ENCODE peak calls at places on chromosomes 6 and 20, in four cellular contexts. B is transverse colon, Q is stomach, T is K562. M is an unnamed sample.

GRCh38 chr6:5155901-5156300 is 70.8 kb downstream of the PPP1R3G start:
- DNase-seq in T (no peak), B (no peak), Q (no peak), M (no peak)

GRCh38 chr20:51014797-51015722 is 7.8 kb downstream of the KCNG1 start:
- DNase-seq in T (peak), Q (peak), B (peak), M (peak)

GRCh38 chr6:24004659-24005058 is 121.4 kb upstream of the NRSN1 start:
- DNase-seq in T (no peak), B (no peak), Q (no peak), M (no peak)

GRCh38 chr6:107657373-107657754 is 166.7 kb downstream of the SCML4 start:
- DNase-seq in Q (no peak), T (no peak), B (no peak), M (no peak)

GRCh38 chr6:80211295-80211694 is 104.8 kb downstream of the BCKDHB start:
- DNase-seq in Q (no peak), B (no peak), T (no peak), M (no peak)

GRCh38 chr6:80553071-80553740 is 446.7 kb downstream of the BCKDHB start:
- DNase-seq in Q (no peak), B (no peak), T (no peak), M (no peak)

GRCh38 chr6:35219683-35220326 is 6.0 kb downstream of the SCUBE3 start:
- DNase-seq in Q (no peak), B (no peak), T (no peak), M (no peak)

GRCh38 chr20:5024103-5024502 is 22.8 kb upstream of the SLC23A2 start:
- DNase-seq in Q (no peak), T (no peak), B (no peak), M (no peak)

GRCh38 chr6:111441678-111442243 is 41.3 kb downstream of the REV3L start:
- DNase-seq in B (no peak), Q (no peak), T (no peak), M (peak)

GRCh38 chr20:38895098-38895949 is 30.9 kb upstream of the FAM83D start:
- DNase-seq in Q (no peak), B (no peak), T (no peak), M (no peak)

GRCh38 chr20:38893056-38893455 is 33.2 kb upstream of the FAM83D start:
- DNase-seq in Q (no peak), T (no peak), B (no peak), M (no peak)

GRCh38 chr20:38896009-38896594 is 30.1 kb upstream of the FAM83D start:
- DNase-seq in T (no peak), Q (no peak), B (no peak), M (no peak)

GRCh38 chr20:38893485-38894090 is 32.6 kb upstream of the FAM83D start:
- DNase-seq in T (peak), Q (peak), B (peak), M (peak)

DNA sequence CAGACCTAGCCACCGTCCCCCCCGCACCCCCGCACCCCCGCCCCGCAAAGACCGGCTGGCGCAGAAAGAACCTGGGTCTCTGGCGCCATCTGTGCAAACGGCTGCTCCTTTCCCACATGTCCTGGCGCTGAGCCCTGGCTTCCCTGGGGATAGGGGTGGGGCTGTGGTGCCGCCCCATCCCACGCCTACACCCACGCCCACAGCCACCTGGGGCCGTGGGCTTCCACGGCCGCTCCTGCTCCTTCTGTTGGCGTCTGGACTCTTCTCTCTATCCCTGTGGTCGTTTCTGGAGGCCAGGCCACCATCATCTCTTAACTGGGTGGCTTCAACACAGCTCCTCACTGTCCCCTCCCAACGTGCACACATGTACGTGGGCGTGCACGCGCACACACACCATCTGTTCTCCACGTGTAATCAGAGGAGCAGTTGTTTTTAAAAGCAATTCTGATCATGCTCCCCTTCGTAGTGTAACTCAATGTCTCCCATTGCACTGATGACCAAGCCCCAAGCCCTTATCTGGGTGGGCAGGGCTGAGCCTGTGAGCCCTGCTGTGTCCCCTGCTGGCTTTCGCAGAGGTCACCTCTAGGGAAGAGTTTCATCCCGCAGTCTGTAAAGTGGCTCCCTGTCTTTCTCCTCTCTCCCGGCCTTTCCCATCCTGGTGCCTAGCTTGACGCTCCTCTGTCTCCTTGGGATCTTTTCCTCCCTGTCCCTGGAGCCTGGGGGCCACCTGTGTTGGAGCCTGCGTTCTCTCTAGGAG is 31.9 kb upstream of the FAM83D start:
- DNase-seq in Q (no peak), B (no peak), T (peak), M (no peak)
- TF ChIP-seq EP300 in Q (no peak), B (no peak), T (no peak), M (no peak)

GRCh38 chr20:62876441-62876825 is 14.8 kb upstream of the TCFL5 start:
- DNase-seq in Q (no peak), B (no peak), T (no peak), M (no peak)
- H3K27ac ChIP-seq in Q (peak), B (peak), T (no peak), M (peak)

DNA sequence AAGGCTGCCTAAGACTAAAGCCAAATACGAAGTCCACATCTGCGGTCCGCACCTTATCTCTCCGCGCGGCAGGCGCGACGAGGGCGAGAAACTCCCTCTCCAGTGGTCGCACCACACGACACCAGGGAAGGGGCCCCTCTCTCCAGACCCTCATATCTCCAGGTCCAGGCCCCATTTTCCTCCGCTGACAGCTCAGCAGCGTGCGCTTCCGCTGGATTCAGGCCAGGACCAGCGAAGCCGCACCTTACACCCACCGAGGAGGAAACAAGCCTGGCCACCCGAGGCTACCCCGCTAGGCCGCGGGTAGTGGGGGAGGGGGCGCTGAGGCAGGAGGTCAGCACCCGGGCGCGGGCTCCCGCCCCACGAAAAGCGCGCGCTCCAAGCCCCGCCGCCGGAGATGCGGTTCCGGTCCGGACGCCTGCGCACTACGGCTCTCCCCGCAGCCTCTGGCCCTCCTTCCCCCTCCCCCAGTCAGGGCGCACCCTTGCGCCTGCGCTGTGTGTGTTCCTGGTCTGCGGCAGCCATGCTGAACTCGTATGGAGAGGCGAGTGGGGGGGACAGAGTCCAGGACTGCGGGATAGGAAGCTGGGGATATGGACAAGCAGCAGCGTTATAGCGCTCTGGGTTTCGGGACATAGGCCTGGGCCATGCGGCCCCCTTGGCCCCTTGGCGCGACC is at the start of gene BRD2:
- DNase-seq in T (peak), B (peak), Q (peak), M (peak)
- TF ChIP-seq EP300 in T (peak), B (no peak), Q (no peak), M (peak)

DNA sequence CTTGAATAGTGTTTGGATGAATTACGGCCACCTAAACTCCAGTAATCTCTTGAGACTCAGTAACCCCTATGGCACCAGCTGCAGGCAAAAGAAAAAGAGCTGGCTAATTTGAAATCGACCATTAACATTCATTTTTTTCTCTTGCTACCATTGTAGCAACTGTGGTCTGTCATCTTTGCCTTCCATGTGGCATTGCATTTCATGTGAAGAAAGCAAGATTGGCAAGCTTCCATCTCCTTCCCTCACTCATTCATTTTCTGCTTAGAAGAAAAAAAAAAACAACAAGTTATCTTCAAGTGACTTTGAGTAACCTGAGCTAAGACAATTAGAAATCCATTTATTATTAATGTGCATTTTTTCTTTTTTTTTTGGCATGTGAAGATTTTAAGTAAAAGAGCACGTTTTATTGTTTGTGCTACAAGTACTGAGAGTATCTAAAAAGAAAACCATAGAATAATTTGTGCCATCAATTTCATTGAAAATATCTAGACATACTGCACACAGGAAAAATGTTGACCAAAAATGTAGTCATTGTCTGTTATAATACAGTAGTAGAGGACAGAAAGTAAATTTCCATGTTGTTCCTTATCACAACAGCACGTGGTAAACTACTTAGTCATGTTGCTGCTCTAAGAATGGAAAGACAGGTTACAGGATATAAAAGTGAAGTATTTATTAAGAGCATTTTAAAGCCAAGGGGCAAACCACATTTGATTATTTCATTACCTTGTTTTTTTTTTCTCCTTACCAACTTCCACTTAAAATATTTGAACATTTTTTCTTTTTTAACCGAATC is 88.8 kb upstream of the CEP85L start:
- DNase-seq in B (no peak), Q (no peak), T (peak), M (no peak)
- H3K27ac ChIP-seq in B (no peak), Q (no peak), T (peak), M (no peak)

DNA sequence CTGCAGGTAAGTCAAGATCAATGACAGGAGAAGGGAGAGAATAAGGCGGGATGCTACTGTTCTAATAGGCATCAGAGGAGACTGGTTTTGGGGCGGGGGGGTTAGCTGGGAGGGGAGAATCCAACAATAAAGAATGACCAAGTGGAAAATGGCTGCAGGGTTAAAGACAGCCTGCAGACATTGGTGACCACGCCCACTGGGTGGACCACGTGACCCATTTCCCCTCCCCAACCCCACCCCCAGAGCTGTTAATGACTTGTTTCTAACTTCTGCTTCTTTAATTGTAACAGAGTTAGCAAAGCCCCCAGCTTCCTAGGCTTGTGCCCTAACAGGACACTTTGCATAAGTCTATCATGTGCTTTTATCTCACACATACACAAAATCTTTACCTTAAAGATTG is 344.5 kb downstream of the KIF16B start:
- DNase-seq in B (no peak), T (peak), Q (no peak), M (no peak)
- TF ChIP-seq EP300 in B (no peak), T (no peak), Q (no peak), M (no peak)